ENCODE peak calls at places on chromosome 15, in five cellular contexts. O is Peyer's patch, H is psoas muscle, F is coronary artery, L is left ventricle myocardium inferior. D is an unnamed sample.

GRCh38 chr15:33425149-33425548 is 114.4 kb downstream of the RYR3 start:
- DNase-seq in O (no peak), H (no peak), F (no peak), L (no peak), D (no peak)

GRCh38 chr15:48710952-48711495 is 65.5 kb upstream of the FBN1 start:
- DNase-seq in O (no peak), H (no peak), F (no peak), L (no peak), D (no peak)

GRCh38 chr15:48333553-48333952 is 2.3 kb downstream of the DUT start:
- DNase-seq in O (no peak), H (no peak), F (no peak), L (no peak), D (no peak)

GRCh38 chr15:90818251-90819210 is 49.9 kb upstream of the FURIN start:
- DNase-seq in O (peak; percentile 79), H (no peak), F (no peak), L (peak; percentile 29), D (peak; percentile 70)

GRCh38 chr15:69664572-69665326 is 212.1 kb downstream of the RPLP1 start:
- DNase-seq in O (no peak), H (no peak), F (peak; percentile 52), L (no peak), D (peak; percentile 14)

GRCh38 chr15:85530079-85530478 is 149.7 kb downstream of the AKAP13 start:
- DNase-seq in O (no peak), H (no peak), F (no peak), L (no peak), D (no peak)

GRCh38 chr15:87623832-87624231 is 632.7 kb downstream of the NTRK3 start:
- DNase-seq in O (no peak), H (no peak), F (no peak), L (no peak), D (no peak)

GRCh38 chr15:96338772-96339661 is 8.5 kb downstream of the NR2F2 start:
- DNase-seq in O (no peak), H (no peak), F (no peak), L (no peak), D (no peak)

GRCh38 chr15:68623301-68623892 is 44.6 kb downstream of the CORO2B start:
- DNase-seq in O (no peak), H (no peak), F (no peak), L (peak; percentile 49), D (no peak)

GRCh38 chr15:65312400-65312916 is 8.0 kb downstream of the RNU5B-1 start:
- DNase-seq in O (no peak), H (no peak), F (no peak), L (peak; percentile 62), D (no peak)

GRCh38 chr15:75904241-75904631 is 558 bp downstream of the FBXO22 start:
- DNase-seq in O (no peak), H (no peak), F (no peak), L (no peak), D (peak; percentile 68)

GRCh38 chr15:71596672-71597071 is 213.7 kb upstream of the NR2E3 start:
- DNase-seq in O (no peak), H (peak; percentile 22), F (no peak), L (peak; percentile 55), D (no peak)

GRCh38 chr15:55110446-55110845 is 86.3 kb downstream of the RSL24D1 start:
- DNase-seq in O (no peak), H (no peak), F (no peak), L (no peak), D (no peak)

GRCh38 chr15:48498828-48499227 is 146.7 kb downstream of the FBN1 start:
- DNase-seq in O (no peak), H (no peak), F (no peak), L (no peak), D (no peak)

GRCh38 chr15:29596266-29596665 is 226.0 kb downstream of the TJP1 start:
- DNase-seq in O (no peak), H (no peak), F (no peak), L (no peak), D (no peak)

GRCh38 chr15:29135266-29135665 is 134.4 kb downstream of the NSMCE3 start:
- DNase-seq in O (no peak), H (no peak), F (no peak), L (no peak), D (no peak)

GRCh38 chr15:32718822-32719716 is 1.3 kb downstream of the GREM1 start:
- DNase-seq in O (no peak), H (no peak), F (no peak), L (no peak), D (peak; percentile 68)

GRCh38 chr15:89498574-89498906 is 2.2 kb upstream of the RHCG start:
- DNase-seq in O (no peak), H (no peak), F (peak; percentile 31), L (no peak), D (no peak)

GRCh38 chr15:41935566-41936020 is 36.8 kb downstream of the EHD4 start:
- DNase-seq in O (no peak), H (no peak), F (peak; percentile 56), L (no peak), D (no peak)

GRCh38 chr15:38050529-38050928 is 116.1 kb downstream of the TMCO5A start:
- DNase-seq in O (no peak), H (no peak), F (no peak), L (no peak), D (no peak)

GRCh38 chr15:48962662-48963523 is 826 bp downstream of the SHC4 start:
- DNase-seq in O (no peak), H (peak; percentile 52), F (peak; percentile 81), L (peak; percentile 43), D (no peak)

GRCh38 chr15:26702381-26702780 is 70.5 kb downstream of the GABRB3 start:
- DNase-seq in O (no peak), H (no peak), F (no peak), L (no peak), D (no peak)

GRCh38 chr15:69718445-69718844 is 265.8 kb downstream of the RPLP1 start:
- DNase-seq in O (no peak), H (no peak), F (no peak), L (no peak), D (no peak)

GRCh38 chr15:71754660-71755059 is 55.7 kb upstream of the NR2E3 start:
- DNase-seq in O (no peak), H (no peak), F (no peak), L (no peak), D (no peak)

GRCh38 chr15:69782155-69782658 is 315.5 kb downstream of the TLE3 start:
- DNase-seq in O (no peak), H (no peak), F (no peak), L (no peak), D (no peak)

GRCh38 chr15:66865622-66866611 is 163.9 kb downstream of the SMAD6 start:
- DNase-seq in O (peak; percentile 82), H (no peak), F (peak; percentile 54), L (peak; percentile 44), D (peak; percentile 43)

GRCh38 chr15:37015476-37015875 is 84.9 kb downstream of the MEIS2 start:
- DNase-seq in O (no peak), H (no peak), F (no peak), L (no peak), D (no peak)

GRCh38 chr15:53987480-53987879 is 9.2 kb downstream of the UNC13C start:
- DNase-seq in O (no peak), H (no peak), F (no peak), L (no peak), D (no peak)

GRCh38 chr15:31265871-31266711 is 60.5 kb upstream of the KLF13 start:
- DNase-seq in O (peak; percentile 82), H (no peak), F (peak; percentile 73), L (peak; percentile 43), D (peak; percentile 62)

GRCh38 chr15:68650901-68651709 is 72.3 kb downstream of the CORO2B start:
- DNase-seq in O (peak; percentile 22), H (peak; percentile 61), F (peak; percentile 67), L (no peak), D (peak; percentile 56)

GRCh38 chr15:39786444-39787056 is 3.9 kb upstream of the FSIP1 start:
- DNase-seq in O (no peak), H (no peak), F (no peak), L (no peak), D (no peak)

GRCh38 chr15:60408438-60409105 is 10.8 kb upstream of the ANXA2 start:
- DNase-seq in O (no peak), H (no peak), F (no peak), L (no peak), D (no peak)

GRCh38 chr15:74209997-74210573 is 7.5 kb upstream of the STRA6 start:
- DNase-seq in O (no peak), H (no peak), F (no peak), L (no peak), D (no peak)

GRCh38 chr15:74207652-74208440 is 5.3 kb upstream of the STRA6 start:
- DNase-seq in O (no peak), H (no peak), F (no peak), L (no peak), D (no peak)

GRCh38 chr15:74208901-74209559 is 6.4 kb upstream of the STRA6 start:
- DNase-seq in O (no peak), H (no peak), F (no peak), L (no peak), D (no peak)

GRCh38 chr15:74209560-74209958 is 7.0 kb upstream of the STRA6 start:
- DNase-seq in O (no peak), H (no peak), F (no peak), L (no peak), D (no peak)

DNA sequence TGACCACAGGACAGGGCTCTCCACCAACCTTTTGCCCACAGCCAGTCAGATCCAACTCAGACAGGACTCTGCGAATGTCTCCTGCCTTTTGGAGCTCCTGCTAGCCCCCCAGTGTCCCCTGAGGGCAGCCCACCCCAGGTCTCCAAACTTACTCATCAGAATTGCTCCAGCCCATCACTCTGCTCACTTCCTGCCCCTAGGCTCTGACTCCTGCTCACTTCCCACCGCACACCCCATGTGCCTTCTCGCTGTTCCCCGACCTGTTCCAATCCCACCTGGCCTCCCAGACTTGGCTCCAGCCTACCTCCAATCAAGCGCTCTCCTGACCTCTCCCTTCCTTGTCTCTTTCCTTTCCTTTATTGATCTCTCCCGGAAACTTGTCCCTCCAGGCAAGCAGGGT is 5.9 kb upstream of the STRA6 start:
- DNase-seq in O (no peak), H (no peak), F (no peak), L (no peak), D (no peak)
- H3K27ac ChIP-seq in O (no peak overlapping the region), H (no peak overlapping the region), F (no peak overlapping the region), L (no peak overlapping the region), D (no peak overlapping the region)

GRCh38 chr15:43414196-43414595 is 43.3 kb downstream of the TUBGCP4 start:
- DNase-seq in O (no peak), H (no peak), F (no peak), L (no peak), D (no peak)
- TF ChIP-seq CTCF in O (no peak), H (no peak), F (no peak), L (no peak), D (no peak)

GRCh38 chr15:94403246-94403824 is 172.0 kb downstream of the MCTP2 start:
- DNase-seq in O (no peak), H (no peak), F (no peak), L (no peak), D (no peak)
- H3K27ac ChIP-seq in O (no peak overlapping the region), H (no peak overlapping the region), F (no peak overlapping the region), L (peak overlapping the region; percentile 35), D (no peak overlapping the region)

DNA sequence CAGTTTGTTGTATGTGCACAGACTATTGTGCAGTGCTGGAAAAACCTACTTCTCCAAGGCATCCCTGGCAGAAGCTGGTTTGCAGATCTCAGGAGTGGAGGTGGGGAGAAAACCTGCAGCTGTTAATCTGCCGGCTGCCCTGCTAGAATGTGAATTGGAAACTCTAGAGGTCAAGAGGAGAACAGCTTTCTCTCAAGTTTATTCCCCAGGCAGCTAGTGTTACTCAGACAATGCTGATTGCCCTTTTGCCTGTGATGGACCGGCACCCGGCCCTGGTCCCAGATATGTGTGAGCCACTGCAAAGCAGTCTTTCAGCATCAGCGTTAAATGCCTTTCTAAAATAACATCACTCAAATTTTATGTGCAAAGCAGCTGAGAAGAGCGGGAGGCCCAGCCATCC is 129.7 kb upstream of the TPM1 start:
- DNase-seq in O (no peak), H (no peak), F (no peak), L (no peak), D (no peak)
- TF ChIP-seq CTCF in O (no peak), H (no peak), F (no peak), L (peak; percentile 22), D (no peak)